ENCODE peak calls at places on chromosomes 11 and 22, in five cellular contexts. One of them, this sample, is unnamed.

GRCh38 chr22:31574015-31574670 is 77.8 kb downstream of the SFI1 start:
- DNase-seq in A549: no peak
- DNase-seq in GM12878: no peak
- DNase-seq in K562: no peak
- DNase-seq in HepG2: no peak
- DNase-seq in this sample: no peak

GRCh38 chr22:46528121-46528610 is 9.3 kb downstream of the CELSR1 start:
- DNase-seq in A549: peak
- DNase-seq in GM12878: no peak
- DNase-seq in K562: no peak
- DNase-seq in HepG2: peak
- DNase-seq in this sample: no peak

GRCh38 chr22:32802291-32802826 is 854 bp downstream of the TIMP3 start:
- DNase-seq in A549: no peak
- DNase-seq in GM12878: no peak
- DNase-seq in K562: no peak
- DNase-seq in HepG2: no peak
- DNase-seq in this sample: no peak

GRCh38 chr11:65487467-65488272 is 11.2 kb upstream of the MALAT1 start:
- DNase-seq in A549: peak
- DNase-seq in GM12878: no peak
- DNase-seq in K562: peak
- DNase-seq in HepG2: peak
- DNase-seq in this sample: peak

GRCh38 chr22:49395617-49396016 is 432.1 kb downstream of the BRD1 start:
- DNase-seq in A549: no peak
- DNase-seq in GM12878: no peak
- DNase-seq in K562: no peak
- DNase-seq in HepG2: no peak
- DNase-seq in this sample: no peak

GRCh38 chr11:134049303-134049702 is 19.6 kb upstream of the JAM3 start:
- DNase-seq in A549: no peak
- DNase-seq in GM12878: no peak
- DNase-seq in K562: no peak
- DNase-seq in HepG2: no peak
- DNase-seq in this sample: no peak

GRCh38 chr22:26958378-26958777 is 301.0 kb downstream of the MIAT start:
- DNase-seq in A549: no peak
- DNase-seq in GM12878: no peak
- DNase-seq in K562: no peak
- DNase-seq in HepG2: no peak
- DNase-seq in this sample: no peak

GRCh38 chr11:13929551-13929950 is 33.0 kb upstream of the SPON1 start:
- DNase-seq in A549: no peak
- DNase-seq in GM12878: no peak
- DNase-seq in K562: no peak
- DNase-seq in HepG2: no peak
- DNase-seq in this sample: no peak

GRCh38 chr22:49632199-49633009 is 195.3 kb downstream of the BRD1 start:
- DNase-seq in A549: peak
- DNase-seq in GM12878: no peak
- DNase-seq in K562: no peak
- DNase-seq in HepG2: peak
- DNase-seq in this sample: peak

GRCh38 chr11:72405009-72405408 is 29.3 kb downstream of the CLPB start:
- DNase-seq in A549: no peak
- DNase-seq in GM12878: no peak
- DNase-seq in K562: no peak
- DNase-seq in HepG2: no peak
- DNase-seq in this sample: no peak

GRCh38 chr22:29617922-29618629 is 14.6 kb downstream of the NF2 start:
- DNase-seq in A549: no peak
- DNase-seq in GM12878: no peak
- DNase-seq in K562: no peak
- DNase-seq in HepG2: no peak
- DNase-seq in this sample: no peak

GRCh38 chr11:107477820-107478219 is 20.2 kb upstream of the CWF19L2 start:
- DNase-seq in A549: no peak
- DNase-seq in GM12878: no peak
- DNase-seq in K562: no peak
- DNase-seq in HepG2: no peak
- DNase-seq in this sample: no peak

GRCh38 chr11:111382451-111382850 is 3.4 kb upstream of the POU2AF1 start:
- DNase-seq in A549: no peak
- DNase-seq in GM12878: no peak
- DNase-seq in K562: no peak
- DNase-seq in HepG2: no peak
- DNase-seq in this sample: no peak

GRCh38 chr22:50016988-50017700 is 4.6 kb upstream of the IL17REL start:
- DNase-seq in A549: no peak
- DNase-seq in GM12878: peak
- DNase-seq in K562: no peak
- DNase-seq in HepG2: no peak
- DNase-seq in this sample: no peak

GRCh38 chr11:35324981-35325380 is 94.4 kb downstream of the SLC1A2 start:
- DNase-seq in A549: no peak
- DNase-seq in GM12878: no peak
- DNase-seq in K562: no peak
- DNase-seq in HepG2: no peak
- DNase-seq in this sample: no peak

GRCh38 chr11:2308713-2309112 is 6.9 kb downstream of the TSPAN32 start:
- DNase-seq in A549: no peak
- DNase-seq in GM12878: no peak
- DNase-seq in K562: no peak
- DNase-seq in HepG2: no peak
- DNase-seq in this sample: no peak

GRCh38 chr11:45885274-45885920 is at the start of gene MAPK8IP1:
- DNase-seq in A549: no peak
- DNase-seq in GM12878: no peak
- DNase-seq in K562: peak
- DNase-seq in HepG2: peak
- DNase-seq in this sample: peak

GRCh38 chr22:48782326-48782725 is 1045.3 kb downstream of the BRD1 start:
- DNase-seq in A549: no peak
- DNase-seq in GM12878: no peak
- DNase-seq in K562: no peak
- DNase-seq in HepG2: no peak
- DNase-seq in this sample: no peak

GRCh38 chr11:128890216-128890542 is 977 bp upstream of the KCNJ5 start:
- DNase-seq in A549: no peak
- DNase-seq in GM12878: no peak
- DNase-seq in K562: no peak
- DNase-seq in HepG2: no peak
- DNase-seq in this sample: no peak

GRCh38 chr22:49763696-49764095 is 64.0 kb downstream of the BRD1 start:
- DNase-seq in A549: no peak
- DNase-seq in GM12878: no peak
- DNase-seq in K562: no peak
- DNase-seq in HepG2: no peak
- DNase-seq in this sample: no peak

GRCh38 chr11:9459573-9460321 is 1.1 kb upstream of the ZNF143 start:
- DNase-seq in A549: peak
- DNase-seq in GM12878: no peak
- DNase-seq in K562: no peak
- DNase-seq in HepG2: peak
- DNase-seq in this sample: no peak

GRCh38 chr11:64341851-64342791 is 2.1 kb downstream of the CCDC88B start:
- DNase-seq in A549: peak
- DNase-seq in GM12878: no peak
- DNase-seq in K562: peak
- DNase-seq in HepG2: peak
- DNase-seq in this sample: peak

GRCh38 chr11:71305041-71305440 is 52.7 kb upstream of the SHANK2 start:
- DNase-seq in A549: no peak
- DNase-seq in GM12878: no peak
- DNase-seq in K562: no peak
- DNase-seq in HepG2: no peak
- DNase-seq in this sample: no peak

GRCh38 chr11:20342347-20343279 is 20.9 kb upstream of the HTATIP2 start:
- DNase-seq in A549: no peak
- DNase-seq in GM12878: no peak
- DNase-seq in K562: no peak
- DNase-seq in HepG2: peak
- DNase-seq in this sample: peak

GRCh38 chr11:26583550-26583949 is 11.5 kb upstream of the MUC15 start:
- DNase-seq in A549: no peak
- DNase-seq in GM12878: no peak
- DNase-seq in K562: no peak
- DNase-seq in HepG2: no peak
- DNase-seq in this sample: no peak

GRCh38 chr22:35835998-35836691 is 118.5 kb downstream of the APOL5 start:
- DNase-seq in A549: peak
- DNase-seq in GM12878: no peak
- DNase-seq in K562: no peak
- DNase-seq in HepG2: peak
- DNase-seq in this sample: peak

DNA sequence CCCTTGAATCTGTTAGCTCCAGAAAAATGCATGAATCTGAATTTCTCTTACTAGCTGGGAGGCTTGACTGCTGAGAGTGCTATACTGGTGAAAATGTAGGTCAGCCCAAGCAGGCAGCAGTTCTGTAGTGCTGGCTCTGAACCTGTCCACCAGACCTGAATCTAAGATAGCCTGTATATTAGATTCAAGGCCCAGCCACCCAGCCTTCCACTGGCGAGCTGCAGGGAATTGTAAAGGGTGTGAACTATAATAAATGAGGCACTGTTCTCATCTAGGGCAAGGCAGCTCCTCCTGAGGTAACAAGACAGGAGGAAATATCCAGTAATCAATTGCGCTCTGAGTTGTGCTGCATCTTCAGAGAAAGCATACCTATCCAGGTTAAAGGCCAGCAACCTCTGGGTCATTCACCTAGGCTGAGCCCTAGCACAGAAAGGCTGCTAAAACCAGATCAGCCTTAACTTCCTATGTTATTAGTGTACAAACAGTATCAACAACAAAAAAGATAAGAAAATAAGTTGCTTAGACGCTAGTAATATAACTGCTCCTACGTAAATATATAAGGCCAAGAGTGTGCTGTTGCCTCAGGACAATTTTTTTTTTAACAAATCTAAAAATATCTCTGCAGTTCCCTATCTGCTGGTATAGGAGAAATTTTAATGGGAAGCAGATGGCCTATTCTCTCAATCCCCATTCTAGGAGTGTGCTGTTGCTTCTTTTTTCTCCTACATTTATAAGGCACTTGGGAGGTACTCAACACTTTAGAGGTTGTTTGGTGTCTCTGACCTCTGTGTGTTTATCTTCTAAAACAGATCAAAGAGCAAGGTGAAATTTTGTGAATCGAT is 63.0 kb downstream of the RELT start:
- DNase-seq in A549: no peak
- DNase-seq in GM12878: no peak
- DNase-seq in K562: no peak
- DNase-seq in HepG2: peak
- DNase-seq in this sample: no peak
- TF ChIP-seq ESRRA in A549: no peak
- TF ChIP-seq ESRRA in GM12878: no peak
- TF ChIP-seq ESRRA in K562: no peak
- TF ChIP-seq ESRRA in HepG2: peak
- TF ChIP-seq ESRRA in this sample: no peak

GRCh38 chr11:104467414-104467813 is 303.5 kb upstream of the PDGFD start:
- DNase-seq in A549: no peak
- DNase-seq in GM12878: no peak
- DNase-seq in K562: no peak
- DNase-seq in HepG2: no peak
- DNase-seq in this sample: no peak

GRCh38 chr11:104462346-104462745 is 298.4 kb upstream of the PDGFD start:
- DNase-seq in A549: no peak
- DNase-seq in GM12878: no peak
- DNase-seq in K562: no peak
- DNase-seq in HepG2: no peak
- DNase-seq in this sample: no peak
- TF ChIP-seq ESRRA in A549: no peak
- TF ChIP-seq ESRRA in GM12878: no peak
- TF ChIP-seq ESRRA in K562: no peak
- TF ChIP-seq ESRRA in HepG2: no peak
- TF ChIP-seq ESRRA in this sample: no peak

GRCh38 chr11:116086426-116086825 is 582.2 kb upstream of the CADM1 start:
- DNase-seq in A549: no peak
- DNase-seq in GM12878: no peak
- DNase-seq in K562: no peak
- DNase-seq in HepG2: no peak
- DNase-seq in this sample: no peak
- TF ChIP-seq ESRRA in A549: no peak
- TF ChIP-seq ESRRA in GM12878: no peak
- TF ChIP-seq ESRRA in K562: no peak
- TF ChIP-seq ESRRA in HepG2: no peak
- TF ChIP-seq ESRRA in this sample: no peak

GRCh38 chr22:40997485-40997884 is 46.3 kb downstream of the RBX1 start:
- DNase-seq in A549: no peak
- DNase-seq in GM12878: no peak
- DNase-seq in K562: no peak
- DNase-seq in HepG2: no peak
- DNase-seq in this sample: no peak

GRCh38 chr22:41000941-41001721 is 50.0 kb downstream of the RBX1 start:
- DNase-seq in A549: no peak
- DNase-seq in GM12878: no peak
- DNase-seq in K562: no peak
- DNase-seq in HepG2: no peak
- DNase-seq in this sample: no peak

GRCh38 chr22:41003041-41003440 is 51.9 kb downstream of the RBX1 start:
- DNase-seq in A549: no peak
- DNase-seq in GM12878: no peak
- DNase-seq in K562: no peak
- DNase-seq in HepG2: peak
- DNase-seq in this sample: no peak

GRCh38 chr22:41001722-41002122 is 50.5 kb downstream of the RBX1 start:
- DNase-seq in A549: no peak
- DNase-seq in GM12878: no peak
- DNase-seq in K562: peak
- DNase-seq in HepG2: peak
- DNase-seq in this sample: no peak

DNA sequence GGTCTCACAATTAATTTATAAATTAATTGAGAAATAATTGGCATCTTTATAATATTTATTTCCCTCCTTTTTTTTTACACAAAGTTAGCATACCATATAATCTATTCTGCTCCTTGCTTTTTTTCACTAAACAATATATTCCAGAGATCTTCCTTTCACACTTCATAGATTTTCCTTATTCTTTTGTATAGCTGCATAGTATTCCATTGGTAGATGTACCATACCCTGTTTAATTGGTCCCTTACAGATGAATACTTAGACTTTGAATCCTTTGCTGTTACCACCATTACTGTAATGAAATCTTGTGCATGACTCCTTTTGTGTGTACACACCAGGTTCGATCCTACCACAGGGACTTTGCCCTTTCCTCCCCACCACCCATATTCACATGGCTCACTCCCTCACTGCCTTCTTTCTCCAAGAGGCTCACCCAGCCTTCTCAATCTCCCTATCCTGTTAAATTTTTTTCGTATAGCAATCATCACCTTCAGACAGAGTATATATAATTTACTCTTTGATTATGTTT is 48.9 kb downstream of the RBX1 start:
- DNase-seq in A549: no peak
- DNase-seq in GM12878: no peak
- DNase-seq in K562: no peak
- DNase-seq in HepG2: no peak
- DNase-seq in this sample: no peak
- TF ChIP-seq ESRRA in A549: no peak
- TF ChIP-seq ESRRA in GM12878: no peak
- TF ChIP-seq ESRRA in K562: no peak
- TF ChIP-seq ESRRA in HepG2: no peak
- TF ChIP-seq ESRRA in this sample: no peak

GRCh38 chr11:125772834-125773505 is 5.7 kb downstream of the PATE2 start:
- DNase-seq in A549: no peak
- DNase-seq in GM12878: no peak
- DNase-seq in K562: no peak
- DNase-seq in HepG2: no peak
- DNase-seq in this sample: no peak
- TF ChIP-seq ESRRA in A549: no peak
- TF ChIP-seq ESRRA in GM12878: no peak
- TF ChIP-seq ESRRA in K562: no peak
- TF ChIP-seq ESRRA in HepG2: no peak
- TF ChIP-seq ESRRA in this sample: no peak

This sample was measured in WTC11.